ENCODE peak calls at places on chromosome 4, in five cellular contexts. Y is caudate nucleus, L is glutamatergic neuron, H is EH, C is cardiac muscle cell. O is an unnamed sample.

GRCh38 chr4:11323771-11324170 is 104.9 kb downstream of the HS3ST1 start:
- DNase-seq in Y (no peak), L (no peak), H (no peak), C (no peak), O (no peak)

GRCh38 chr4:21830272-21830671 is 118.3 kb downstream of the KCNIP4 start:
- DNase-seq in Y (no peak), L (no peak), H (no peak), C (no peak), O (peak)

GRCh38 chr4:168839758-168840385 is 170.2 kb downstream of the CBR4 start:
- DNase-seq in Y (no peak), L (no peak), H (no peak), C (no peak), O (no peak)

GRCh38 chr4:123411976-123412589 is 15.5 kb downstream of the SPRY1 start:
- DNase-seq in Y (no peak), L (no peak), H (no peak), C (no peak), O (no peak)

GRCh38 chr4:78131403-78131802 is 74.3 kb downstream of the FRAS1 start:
- DNase-seq in Y (no peak), L (no peak), H (peak), C (no peak), O (peak)

GRCh38 chr4:98641393-98641792 is 17.0 kb downstream of the TSPAN5 start:
- DNase-seq in Y (no peak), L (no peak), H (no peak), C (no peak), O (no peak)

GRCh38 chr4:173145111-173145510 is 23.5 kb upstream of the GALNT7 start:
- DNase-seq in Y (no peak), L (no peak), H (no peak), C (no peak), O (no peak)

GRCh38 chr4:145531791-145532190 is 50.1 kb downstream of the SMAD1 start:
- DNase-seq in Y (no peak), L (no peak), H (no peak), C (no peak), O (no peak)

O was measured in brain microvascular endothelial cell.